ENCODE peak calls at places on chromosome 14, in four cellular contexts. B is PC-3, M is heart left ventricle, A is left ventricle myocardium inferior. C is an unnamed sample. For H3K4me1, the result is how much of the 10 kb centered on the place peaks cover.

GRCh38 chr14:75630695-75631452 is 29.8 kb downstream of the ERG28 start:
- DNase-seq in B (no peak), M (no peak), A (no peak), C (no peak)

GRCh38 chr14:22268875-22269274 is 320.1 kb downstream of the DAD1 start:
- DNase-seq in B (peak), M (no peak), A (no peak), C (no peak)

GRCh38 chr14:90995785-90996184 is 64.7 kb downstream of the RPS6KA5 start:
- DNase-seq in B (peak), M (no peak), A (no peak), C (no peak)

GRCh38 chr14:61145903-61146411 is 135.2 kb downstream of the TMEM30B start:
- DNase-seq in B (peak), M (no peak), A (no peak), C (no peak)

GRCh38 chr14:45787167-45787566 is 534.2 kb upstream of the MIS18BP1 start:
- DNase-seq in B (no peak), M (no peak), A (no peak), C (no peak)

GRCh38 chr14:104794099-104794498 is 1.4 kb downstream of the AKT1 start:
- DNase-seq in B (peak), M (peak), A (no peak), C (no peak)

GRCh38 chr14:95210699-95211098 is 53.4 kb upstream of the DICER1 start:
- DNase-seq in B (no peak), M (no peak), A (no peak), C (no peak)

GRCh38 chr14:75068294-75069020 is 984 bp upstream of the ZC2HC1C start:
- DNase-seq in B (no peak), M (no peak), A (no peak), C (no peak)

GRCh38 chr14:64488590-64489099 is 15.0 kb downstream of the ZBTB25 start:
- DNase-seq in B (no peak), M (no peak), A (no peak), C (no peak)

GRCh38 chr14:59461891-59462290 is 3.3 kb downstream of the GPR135 start:
- DNase-seq in B (no peak), M (no peak), A (no peak), C (no peak)

GRCh38 chr14:48323655-48324054 is 648.2 kb upstream of the MDGA2 start:
- DNase-seq in B (peak), M (no peak), A (no peak), C (no peak)

GRCh38 chr14:22282429-22282828 is 306.6 kb downstream of the DAD1 start:
- DNase-seq in B (no peak), M (no peak), A (no peak), C (no peak)

GRCh38 chr14:31164115-31164514 is 43.5 kb downstream of the HECTD1 start:
- DNase-seq in B (peak), M (no peak), A (no peak), C (no peak)

GRCh38 chr14:72810201-72810600 is 83.7 kb downstream of the DPF3 start:
- DNase-seq in B (no peak), M (no peak), A (no peak), C (no peak)

GRCh38 chr14:61472025-61472672 is 150.8 kb downstream of the PRKCH start:
- DNase-seq in B (peak), M (peak), A (peak), C (no peak)

GRCh38 chr14:93042968-93043940 is 72.5 kb downstream of the ITPK1 start:
- DNase-seq in B (peak), M (peak), A (peak), C (peak)

GRCh38 chr14:56760164-56760914 is 49.9 kb downstream of the OTX2 start:
- DNase-seq in B (no peak), M (no peak), A (no peak), C (no peak)

GRCh38 chr14:92945959-92946846 is 23.3 kb downstream of the CHGA start:
- DNase-seq in B (peak), M (peak), A (peak), C (peak)

GRCh38 chr14:70707138-70708038 is 65.7 kb downstream of the TTC9 start:
- DNase-seq in B (peak), M (no peak), A (no peak), C (no peak)

GRCh38 chr14:93054006-93054405 is 61.7 kb downstream of the ITPK1 start:
- DNase-seq in B (no peak), M (no peak), A (no peak), C (no peak)

GRCh38 chr14:31405599-31406251 is 14.6 kb downstream of the HEATR5A start:
- DNase-seq in B (no peak), M (no peak), A (no peak), C (no peak)

GRCh38 chr14:53510281-53510912 is 357.3 kb upstream of the DDHD1 start:
- DNase-seq in B (peak), M (no peak), A (no peak), C (no peak)

GRCh38 chr14:102554835-102555819 is 37.3 kb upstream of the RCOR1 start:
- DNase-seq in B (no peak), M (peak), A (peak), C (peak)

GRCh38 chr14:91010153-91010533 is 50.3 kb downstream of the RPS6KA5 start:
- DNase-seq in B (no peak), M (no peak), A (no peak), C (no peak)

DNA sequence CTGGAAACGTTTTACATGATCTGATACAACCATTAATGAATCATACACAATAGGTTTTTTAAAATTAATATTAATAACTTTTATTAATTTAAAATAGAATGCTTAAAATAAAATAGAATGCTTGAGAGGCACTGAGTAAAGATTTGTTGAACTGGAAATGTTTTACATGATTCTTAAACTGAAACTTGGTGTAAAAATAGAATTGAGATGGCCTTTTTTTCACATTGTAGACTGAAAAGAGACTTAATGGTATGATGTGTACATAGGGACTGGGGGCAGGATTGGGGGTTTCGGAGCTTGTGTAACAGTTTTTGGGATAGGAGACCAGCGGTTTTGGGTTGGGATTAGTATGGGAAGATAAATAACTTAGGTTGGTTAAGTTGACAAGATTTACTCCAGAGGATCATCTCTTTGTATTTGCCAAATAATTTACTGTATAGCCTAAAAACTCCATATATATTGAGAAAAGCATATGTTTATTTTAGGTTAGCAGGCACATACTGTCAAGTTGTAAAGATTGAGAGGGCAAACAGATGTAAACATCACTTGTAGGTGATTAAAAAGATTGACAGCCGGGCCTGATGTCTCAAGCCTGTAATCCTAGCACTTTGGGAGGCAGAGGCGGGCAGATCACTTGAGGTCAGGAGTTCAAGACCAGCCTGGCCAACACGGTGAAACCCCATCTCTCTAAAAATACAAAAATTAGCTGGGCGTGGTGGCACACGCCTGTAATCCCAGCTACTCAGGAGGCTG is 2.0 kb upstream of the ZNF410 start:
- DNase-seq in B (no peak), M (no peak), A (no peak), C (no peak)
- H3K4me1 ChIP-seq in B (under half), M (under half), A (under half), C (under half)

DNA sequence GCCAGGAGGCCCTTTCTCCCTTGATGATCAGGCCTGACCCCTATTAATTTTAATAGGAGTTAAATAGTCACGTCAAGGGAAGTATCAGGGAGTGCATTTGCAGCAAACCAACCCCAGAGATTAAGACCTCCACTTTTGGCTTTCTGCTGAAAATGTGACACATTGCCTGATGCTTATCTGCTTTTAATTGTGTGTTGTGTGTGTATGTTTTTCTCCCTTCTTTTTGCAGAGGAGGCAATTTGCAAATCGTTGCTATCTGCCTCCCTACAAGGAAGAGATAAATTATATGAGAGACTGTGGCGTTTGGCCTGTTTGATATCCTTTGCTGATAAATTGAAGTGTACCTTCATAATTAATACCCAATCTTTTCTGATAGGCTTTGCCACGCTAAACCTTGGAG is 822.9 kb downstream of the VRK1 start:
- DNase-seq in B (no peak), M (no peak), A (no peak), C (no peak)
- H3K27ac ChIP-seq in B (no peak), M (no peak), A (no peak), C (no peak)

DNA sequence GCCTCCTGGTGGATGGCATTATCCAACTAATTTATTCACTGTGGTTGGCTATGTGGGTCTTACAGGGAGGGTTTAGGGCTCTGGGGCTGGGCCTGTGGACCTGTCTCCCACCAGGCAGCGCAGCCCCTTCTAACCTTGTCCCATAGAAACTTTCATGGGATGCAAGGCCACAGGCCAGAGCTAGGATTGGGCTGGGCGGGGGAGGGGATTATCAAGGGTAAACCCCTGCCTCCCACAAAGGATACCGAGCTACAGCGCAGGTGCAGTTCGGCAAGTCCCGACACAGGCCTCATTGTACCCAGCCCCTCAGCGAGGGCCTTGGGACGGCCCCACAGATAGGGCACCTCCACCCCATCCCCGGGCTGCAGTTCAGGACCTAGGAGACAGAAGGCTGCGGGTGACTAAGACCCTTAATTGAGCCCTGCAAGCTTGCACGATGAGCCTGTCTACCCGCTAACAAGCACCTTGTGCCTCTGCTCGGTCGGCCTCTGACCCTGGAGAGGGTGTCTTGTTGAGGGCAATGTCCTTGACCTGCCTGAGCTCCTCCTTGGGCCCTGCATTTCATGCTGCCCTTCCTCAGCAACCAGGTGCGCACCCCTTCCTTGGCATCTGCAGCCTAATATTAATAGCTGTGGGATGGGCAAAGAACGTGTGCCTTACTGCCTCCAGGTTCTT is 46.7 kb downstream of the PSMA6 start:
- DNase-seq in B (no peak), M (no peak), A (no peak), C (no peak)
- H3K4me1 ChIP-seq in B (under half), M (half or more), A (half or more), C (under half)

GRCh38 chr14:65850429-65851145 is 438.1 kb downstream of the FUT8 start:
- DNase-seq in B (peak), M (no peak), A (no peak), C (no peak)
- H3K27ac ChIP-seq in B (no peak), M (no peak), A (no peak), C (no peak)

GRCh38 chr14:68474741-68475140 is 318.1 kb downstream of the ZFP36L1 start:
- DNase-seq in B (peak), M (no peak), A (no peak), C (no peak)
- H3K4me1 ChIP-seq in B (under half), M (under half), A (under half), C (under half)

GRCh38 chr14:35301334-35302210 is 9.4 kb downstream of the PSMA6 start:
- DNase-seq in B (no peak), M (no peak), A (no peak), C (peak)

GRCh38 chr14:35305633-35306032 is 13.5 kb downstream of the PSMA6 start:
- DNase-seq in B (no peak), M (no peak), A (no peak), C (no peak)

GRCh38 chr14:35302211-35302528 is 10.0 kb downstream of the PSMA6 start:
- DNase-seq in B (no peak), M (no peak), A (no peak), C (no peak)

GRCh38 chr14:35304812-35305462 is 12.8 kb downstream of the PSMA6 start:
- DNase-seq in B (no peak), M (no peak), A (no peak), C (no peak)

GRCh38 chr14:35303149-35303548 is 11.0 kb downstream of the PSMA6 start:
- DNase-seq in B (no peak), M (no peak), A (no peak), C (no peak)
- H3K27ac ChIP-seq in B (no peak), M (peak), A (peak), C (peak)

DNA sequence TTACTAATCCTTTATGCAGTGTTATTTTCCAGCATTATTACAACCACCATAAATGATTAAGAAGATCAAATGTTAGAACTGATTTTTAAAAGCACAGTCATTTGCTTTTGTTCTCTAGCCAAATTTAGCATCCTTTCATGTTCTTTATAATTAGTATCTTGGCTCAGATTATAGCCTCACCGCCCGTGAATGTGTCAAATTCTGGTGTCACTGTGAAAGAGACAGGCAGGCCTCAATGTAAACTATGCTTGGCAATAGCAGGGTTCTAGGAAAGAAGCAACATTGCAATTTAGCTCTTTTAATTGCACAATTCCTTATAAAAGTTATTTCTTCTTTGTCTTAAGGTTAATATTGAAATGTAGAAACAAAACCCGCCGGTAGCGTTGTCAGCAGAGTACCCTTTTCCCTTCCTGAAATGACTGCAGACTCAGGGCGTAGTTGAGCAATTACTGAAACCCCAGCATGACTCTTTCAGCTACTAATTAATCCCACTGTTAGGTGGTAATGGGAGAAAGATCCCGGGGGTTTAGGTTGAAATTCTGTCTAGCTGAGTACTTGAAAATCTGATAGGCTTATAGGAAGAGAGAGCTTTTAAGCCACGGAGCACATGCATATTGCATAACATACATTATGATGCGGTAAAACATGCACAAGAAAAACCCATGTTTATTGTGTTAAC is 1600.5 kb upstream of the SEL1L start:
- DNase-seq in B (no peak), M (no peak), A (no peak), C (no peak)
- H3K4me1 ChIP-seq in B (under half), M (under half), A (under half), C (under half)